ENCODE peak calls at places on chromosomes 3 and 15, in four cellular contexts. I, Q, K and S are unnamed samples.

GRCh38 chr15:29129903-29130302 is 139.7 kb downstream of the NSMCE3 start:
- DNase-seq in I (peak; percentile 48), Q (no peak), K (no peak), S (no peak)

GRCh38 chr3:33645060-33645841 is 72.8 kb downstream of the CLASP2 start:
- DNase-seq in I (peak; percentile 75), Q (peak; percentile 6), K (no peak), S (no peak)

GRCh38 chr15:40469776-40470390 is 901 bp upstream of the CHST14 start:
- DNase-seq in I (no peak), Q (peak; percentile 13), K (no peak), S (no peak)

GRCh38 chr15:68204776-68205557 is at the start of gene CALML4:
- DNase-seq in I (no peak), Q (no peak), K (no peak), S (no peak)

GRCh38 chr15:64246364-64247189 is 83.8 kb upstream of the PPIB start:
- DNase-seq in I (peak; percentile 83), Q (peak; percentile 93), K (no peak), S (peak; percentile 46)

GRCh38 chr15:97902140-97902780 is 58.2 kb upstream of the ARRDC4 start:
- DNase-seq in I (peak; percentile 38), Q (peak; percentile 3), K (no peak), S (no peak)

GRCh38 chr3:72004749-72005292 is 219.9 kb upstream of the PROK2 start:
- DNase-seq in I (no peak), Q (peak; percentile 51), K (no peak), S (no peak)

GRCh38 chr3:56693750-56694149 is 10.7 kb upstream of the TASOR start:
- DNase-seq in I (no peak), Q (no peak), K (no peak), S (no peak)

GRCh38 chr3:8420613-8421012 is 81.0 kb upstream of the LMCD1 start:
- DNase-seq in I (peak; percentile 31), Q (no peak), K (no peak), S (no peak)

GRCh38 chr15:39666671-39667070 is 85.8 kb downstream of the THBS1 start:
- DNase-seq in I (peak; percentile 78), Q (peak; percentile 72), K (no peak), S (no peak)

GRCh38 chr3:180804871-180805430 is 107.5 kb upstream of the FXR1 start:
- DNase-seq in I (peak; percentile 95), Q (peak; percentile 9), K (peak; percentile 55), S (peak; percentile 79)

GRCh38 chr3:49638445-49638844 is 35.7 kb upstream of the APEH start:
- DNase-seq in I (peak; percentile 20), Q (peak; percentile 31), K (no peak), S (no peak)

GRCh38 chr3:117349566-117349965 is 640.0 kb downstream of the TUSC7 start:
- DNase-seq in I (no peak), Q (no peak), K (no peak), S (no peak)

GRCh38 chr3:180612363-180612762 is 10.4 kb downstream of the TTC14 start:
- DNase-seq in I (no peak), Q (no peak), K (no peak), S (no peak)

GRCh38 chr3:195154111-195154791 is 116.7 kb downstream of the XXYLT1 start:
- DNase-seq in I (no peak), Q (peak; percentile 82), K (no peak), S (no peak)

GRCh38 chr3:102714567-102714966 is 279.8 kb downstream of the ZPLD1 start:
- DNase-seq in I (no peak), Q (no peak), K (no peak), S (no peak)

GRCh38 chr3:16362781-16363180 is 97.8 kb downstream of the OXNAD1 start:
- DNase-seq in I (peak; percentile 32), Q (peak; percentile 45), K (no peak), S (no peak)

GRCh38 chr15:29455530-29455929 is 185.9 kb upstream of the NSMCE3 start:
- DNase-seq in I (no peak), Q (no peak), K (no peak), S (no peak)

GRCh38 chr3:54818942-54819341 is 108.9 kb downstream of the LRTM1 start:
- DNase-seq in I (no peak), Q (no peak), K (no peak), S (no peak)

GRCh38 chr3:129211772-129212171 is 28.1 kb upstream of the CNBP start:
- DNase-seq in I (peak; percentile 13), Q (peak; percentile 79), K (no peak), S (peak; percentile 30)

GRCh38 chr3:132834327-132834726 is 112.1 kb upstream of the NPHP3 start:
- DNase-seq in I (no peak), Q (no peak), K (no peak), S (no peak)

GRCh38 chr3:41726891-41727290 is 235.0 kb downstream of the ULK4 start:
- DNase-seq in I (no peak), Q (no peak), K (no peak), S (no peak)

GRCh38 chr15:69548771-69549170 is 96.2 kb downstream of the RPLP1 start:
- DNase-seq in I (no peak), Q (no peak), K (no peak), S (no peak)

GRCh38 chr3:45088543-45088942 is 57.6 kb downstream of the CDCP1 start:
- DNase-seq in I (no peak), Q (no peak), K (no peak), S (no peak)

GRCh38 chr3:164814106-164814505 is 264.2 kb downstream of the SI start:
- DNase-seq in I (no peak), Q (no peak), K (no peak), S (no peak)

GRCh38 chr15:83365370-83365938 is 81.0 kb upstream of the BNC1 start:
- DNase-seq in I (peak; percentile 48), Q (peak; percentile 20), K (peak; percentile 76), S (peak; percentile 51)

GRCh38 chr3:38000242-38000916 is 9.8 kb downstream of the VILL start:
- DNase-seq in I (no peak), Q (no peak), K (no peak), S (no peak)

GRCh38 chr3:194389269-194389668 is 9.8 kb downstream of the GP5 start:
- DNase-seq in I (no peak), Q (no peak), K (peak; percentile 24), S (no peak)

GRCh38 chr3:157100079-157100477 is 59.9 kb downstream of the CCNL1 start:
- DNase-seq in I (no peak), Q (no peak), K (no peak), S (no peak)
- H4K5ac ChIP-seq in I (no peak overlapping the region), Q (peak overlapping the region; percentile 60), K (no peak overlapping the region), S (no peak overlapping the region)

GRCh38 chr15:92929002-92929401 is 28.9 kb downstream of the CHD2 start:
- DNase-seq in I (no peak), Q (no peak), K (no peak), S (no peak)

GRCh38 chr15:92930776-92931175 is 30.7 kb downstream of the CHD2 start:
- DNase-seq in I (peak; percentile 85), Q (peak; percentile 93), K (no peak), S (no peak)

GRCh38 chr15:92928351-92928750 is 28.2 kb downstream of the CHD2 start:
- DNase-seq in I (no peak), Q (no peak), K (no peak), S (no peak)

GRCh38 chr15:92932946-92933649 is 33.0 kb downstream of the CHD2 start:
- DNase-seq in I (no peak), Q (no peak), K (no peak), S (no peak)

GRCh38 chr15:92930061-92930460 is 29.9 kb downstream of the CHD2 start:
- DNase-seq in I (peak; percentile 59), Q (peak; percentile 65), K (no peak), S (no peak)
- H4K5ac ChIP-seq in I (no peak overlapping the region), Q (no peak overlapping the region), K (no peak overlapping the region), S (no peak overlapping the region)

GRCh38 chr15:77107068-77107467 is 36.2 kb upstream of the TSPAN3 start:
- DNase-seq in I (no peak), Q (no peak), K (no peak), S (no peak)

GRCh38 chr15:77098572-77098971 is 27.7 kb upstream of the TSPAN3 start:
- DNase-seq in I (no peak), Q (no peak), K (no peak), S (no peak)

GRCh38 chr15:77099741-77100463 is 29.0 kb upstream of the TSPAN3 start:
- DNase-seq in I (no peak), Q (no peak), K (no peak), S (no peak)

GRCh38 chr15:77107531-77108355 is 36.8 kb upstream of the TSPAN3 start:
- DNase-seq in I (peak; percentile 74), Q (peak; percentile 60), K (peak; percentile 72), S (peak; percentile 79)

DNA sequence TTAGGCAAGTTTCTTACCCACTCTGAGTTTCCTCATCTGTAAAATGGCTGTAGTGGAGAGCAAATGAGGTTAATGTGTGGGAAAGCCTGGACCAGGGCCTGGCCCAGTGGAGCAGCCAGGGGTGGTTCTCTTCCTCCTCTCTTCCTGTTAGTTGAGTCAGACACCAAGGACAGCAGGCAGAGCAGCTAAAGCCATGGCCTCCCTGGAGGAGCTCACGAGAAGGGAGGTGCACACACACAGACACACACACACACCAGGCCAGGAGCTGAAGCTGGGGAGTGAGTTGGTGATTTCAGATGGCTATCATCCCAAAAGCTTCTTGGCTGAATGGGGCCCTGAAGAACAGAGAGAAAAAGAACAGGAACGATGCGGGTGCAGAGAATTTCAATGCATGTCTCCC is 33.2 kb upstream of the TSPAN3 start:
- DNase-seq in I (no peak), Q (peak; percentile 32), K (no peak), S (no peak)
- H4K5ac ChIP-seq in I (no peak overlapping the region), Q (no peak overlapping the region), K (no peak overlapping the region), S (no peak overlapping the region)

DNA sequence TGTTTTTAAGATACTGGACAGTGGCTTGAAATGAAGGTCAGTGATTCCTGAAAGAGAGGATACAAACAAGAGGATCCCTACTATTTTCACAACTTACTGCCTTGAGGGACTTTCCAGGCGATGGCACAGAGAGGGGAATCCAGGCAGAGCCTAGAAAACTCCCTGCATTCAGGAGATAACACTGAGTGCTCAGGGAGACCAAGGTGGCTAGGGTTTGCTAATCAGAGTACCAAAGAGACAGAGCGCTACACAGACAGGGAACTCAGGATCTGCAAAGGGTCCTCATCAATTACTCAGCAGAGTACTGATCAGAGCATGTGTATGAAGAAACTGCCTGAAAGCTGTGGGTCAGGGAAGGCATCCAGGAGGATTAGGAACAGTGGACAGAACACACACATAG is 11.7 kb upstream of the MRPS22 start:
- DNase-seq in I (no peak), Q (no peak), K (no peak), S (peak; percentile 9)
- H4K5ac ChIP-seq in I (no peak overlapping the region), Q (no peak overlapping the region), K (no peak overlapping the region), S (no peak overlapping the region)

GRCh38 chr15:57367556-57367955 is 8.7 kb upstream of the CGNL1 start:
- DNase-seq in I (no peak), Q (no peak), K (no peak), S (no peak)
- H4K5ac ChIP-seq in I (no peak overlapping the region), Q (no peak overlapping the region), K (no peak overlapping the region), S (no peak overlapping the region)